ENCODE peak calls at places on chromosomes 4 and X, in ten cellular contexts. Y, C, X, F, H, A, W, Q, I and L are unnamed samples.

GRCh38 chr4:186792994-186793393 is 69.3 kb upstream of the FAT1 start:
- DNase-seq in C (peak; percentile 95), A (no peak), F (no peak), H (no peak), I (no peak), W (peak; percentile 65), Y (no peak), Q (no peak), X (no peak), L (no peak)

GRCh38 chrX:106783716-106784115 is 18.8 kb upstream of the TBC1D8B start:
- DNase-seq in I (no peak), Y (no peak), C (no peak), H (peak; percentile 66), W (no peak), Q (no peak), X (no peak), F (no peak), A (no peak), L (no peak)

GRCh38 chrX:68686684-68687045 is 39.2 kb downstream of the STARD8 start:
- DNase-seq in A (no peak), X (no peak), W (no peak), C (peak; percentile 34), F (no peak), Q (no peak), H (no peak), I (peak; percentile 35), Y (no peak), L (no peak)

GRCh38 chr4:42397256-42397634 is at the start of gene SHISA3:
- DNase-seq in I (peak; percentile 5), Y (peak; percentile 23), Q (no peak), A (peak; percentile 36), X (peak; percentile 49), H (peak; percentile 86), W (no peak), F (no peak), C (no peak), L (peak; percentile 2)

GRCh38 chrX:154121961-154122360 is 22.1 kb upstream of the OPN1LW start:
- DNase-seq in A (no peak), C (no peak), X (no peak), Y (no peak), Q (no peak), H (no peak), F (no peak), I (peak; percentile 23), W (no peak), L (peak; percentile 79)

GRCh38 chrX:106954041-106954440 is 33.8 kb downstream of the CLDN2 start:
- DNase-seq in H (no peak), W (no peak), C (no peak), A (no peak), F (no peak), X (no peak), I (no peak), Q (no peak), Y (no peak), L (no peak)

GRCh38 chr4:169582203-169582602 is 30.2 kb downstream of the NEK1 start:
- DNase-seq in I (no peak), Q (no peak), A (no peak), W (no peak), F (no peak), H (no peak), C (no peak), Y (no peak), X (no peak), L (no peak)

GRCh38 chrX:43333543-43333942 is 322.6 kb upstream of the MAOA start:
- DNase-seq in C (peak; percentile 6), A (no peak), Q (no peak), X (no peak), F (no peak), H (no peak), Y (no peak), W (no peak), I (peak; percentile 18), L (no peak)

GRCh38 chrX:56802921-56803848 is 74.1 kb downstream of the NBDY start:
- DNase-seq in H (peak; percentile 89), A (peak; percentile 65), Q (no peak), F (peak; percentile 73), W (peak; percentile 41), Y (no peak), X (peak; percentile 49), C (peak; percentile 65), I (peak; percentile 35), L (no peak)

GRCh38 chr4:20391224-20391623 is 139.5 kb downstream of the SLIT2 start:
- DNase-seq in H (no peak), W (peak; percentile 22), F (peak; percentile 53), X (no peak), Y (no peak), C (peak; percentile 74), I (peak; percentile 7), Q (no peak), A (no peak), L (no peak)

GRCh38 chrX:74293343-74293946 is 10.5 kb upstream of the ZCCHC13 start:
- DNase-seq in X (peak; percentile 78), F (peak; percentile 28), H (peak; percentile 90), C (peak; percentile 78), I (peak; percentile 56), A (peak; percentile 80), Y (peak; percentile 43), Q (peak; percentile 68), W (peak; percentile 61), L (peak; percentile 61)

GRCh38 chr4:24881508-24882071 is 31.3 kb downstream of the CCDC149 start:
- DNase-seq in I (peak; percentile 41), H (no peak), Y (no peak), W (no peak), Q (no peak), X (no peak), A (no peak), F (no peak), C (no peak), L (no peak)

GRCh38 chr4:24876431-24876830 is 36.4 kb downstream of the CCDC149 start:
- DNase-seq in W (no peak), X (no peak), Y (no peak), H (no peak), C (no peak), Q (no peak), F (no peak), I (no peak), A (peak; percentile 12), L (no peak)

GRCh38 chr4:24878256-24879016 is 34.4 kb downstream of the CCDC149 start:
- DNase-seq in X (no peak), I (no peak), Q (no peak), F (no peak), H (peak; percentile 60), A (peak; percentile 34), C (no peak), Y (no peak), W (no peak), L (no peak)

GRCh38 chr4:24884925-24885324 is 27.9 kb downstream of the CCDC149 start:
- DNase-seq in Y (no peak), H (no peak), C (no peak), F (no peak), Q (no peak), W (no peak), A (no peak), I (no peak), X (no peak), L (no peak)

GRCh38 chr4:24880171-24880570 is 32.7 kb downstream of the CCDC149 start:
- DNase-seq in H (no peak), C (no peak), I (peak; percentile 11), A (no peak), X (no peak), Q (no peak), W (no peak), Y (no peak), F (no peak), L (no peak)
- TF ChIP-seq CTCF in H (no peak), C (no peak), I (no peak), A (no peak), X (no peak), Q (no peak), W (no peak), Y (no peak), F (no peak), L (no peak)

GRCh38 chrX:51802917-51803688 is 59.9 kb downstream of the GSPT2 start:
- DNase-seq in Q (peak; percentile 69), A (peak; percentile 48), F (peak; percentile 16), H (peak; percentile 89), Y (no peak), C (peak; percentile 72), I (peak; percentile 50), X (peak; percentile 50), W (peak; percentile 46), L (peak; percentile 66)
- TF ChIP-seq CTCF in Q (peak; percentile 33), A (no peak), F (peak; percentile 17), H (peak; percentile 67), Y (no peak), C (peak; percentile 17), I (peak; percentile 33), X (peak; percentile 23), W (peak; percentile 15), L (peak; percentile 33)

DNA sequence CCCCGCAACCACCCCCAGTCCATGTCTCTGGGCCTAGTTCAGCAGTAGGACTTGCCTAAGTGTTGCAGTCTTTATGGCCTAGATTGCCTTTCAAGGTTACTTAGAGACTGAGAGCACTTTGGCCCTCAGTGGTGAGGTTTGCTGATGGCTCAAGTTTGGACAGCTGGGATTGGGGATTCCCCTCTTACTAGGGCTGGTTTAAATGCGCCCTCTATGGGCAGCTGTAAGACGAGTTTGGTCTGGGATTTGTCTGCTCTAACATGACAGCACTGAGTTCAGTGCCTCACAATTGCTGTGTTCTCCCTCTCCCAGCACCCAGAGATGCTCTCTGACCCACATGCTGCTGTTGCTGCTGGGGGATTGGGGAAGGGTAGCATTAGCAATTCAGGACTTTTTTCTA is 23.1 kb downstream of the DACH2 start:
- DNase-seq in X (peak; percentile 22), A (peak; percentile 16), F (peak; percentile 2), H (peak; percentile 67), W (no peak), C (peak; percentile 78), Q (no peak), I (peak; percentile 50), Y (no peak), L (no peak)
- TF ChIP-seq CTCF in X (peak; percentile 29), A (peak; percentile 22), F (peak; percentile 20), H (peak; percentile 88), W (no peak), C (peak; percentile 66), Q (no peak), I (peak; percentile 64), Y (no peak), L (no peak)

GRCh38 chr4:84965558-84966381 is 720 bp downstream of the WDFY3 start:
- DNase-seq in Q (no peak), W (no peak), H (peak; percentile 86), C (peak; percentile 29), I (no peak), Y (peak; percentile 55), F (no peak), A (peak; percentile 72), X (peak; percentile 80), L (peak; percentile 44)

GRCh38 chr4:84962102-84962501 is 4.4 kb downstream of the WDFY3 start:
- DNase-seq in A (no peak), I (no peak), H (no peak), Q (no peak), W (no peak), X (no peak), F (no peak), Y (no peak), C (no peak), L (no peak)

GRCh38 chr4:84966382-84967291 is at the start of gene WDFY3:
- DNase-seq in F (peak; percentile 79), I (peak; percentile 79), H (peak; percentile 93), Q (no peak), X (peak; percentile 81), A (peak; percentile 90), W (peak; percentile 91), C (peak; percentile 94), Y (peak; percentile 48), L (peak; percentile 68)

GRCh38 chr4:84967292-84967651 is 782 bp upstream of the WDFY3 start:
- DNase-seq in C (peak; percentile 43), Y (no peak), W (no peak), H (no peak), A (no peak), Q (no peak), F (no peak), X (no peak), I (peak; percentile 22), L (no peak)

GRCh38 chr4:84964995-84965557 is 1.4 kb downstream of the WDFY3 start:
- DNase-seq in Q (no peak), F (no peak), Y (no peak), X (no peak), H (no peak), I (no peak), C (no peak), W (no peak), A (no peak), L (no peak)
- TF ChIP-seq CTCF in Q (no peak), F (no peak), Y (no peak), X (no peak), H (no peak), I (no peak), C (no peak), W (no peak), A (no peak), L (no peak)